ENCODE peak calls at places on chromosome 22, in nine cellular contexts. K, L, O, V, J, R, N, X and S are unnamed samples.

GRCh38 chr22:46085831-46086576 is 64.3 kb upstream of the PPARA start:
- DNase-seq in K (no peak), L (no peak), O (peak; percentile 70), V (peak; percentile 95), J (peak; percentile 95), R (no peak), N (peak; percentile 90), X (no peak), S (no peak)

GRCh38 chr22:45582236-45582954 is 79.7 kb downstream of the FBLN1 start:
- DNase-seq in K (no peak), L (no peak), O (no peak), V (no peak), J (peak; percentile 30), R (no peak), N (no peak), X (no peak), S (no peak)

GRCh38 chr22:42863349-42863911 is 6.4 kb upstream of the ARFGAP3 start:
- DNase-seq in K (no peak), L (peak; percentile 46), O (peak; percentile 45), V (peak; percentile 58), J (no peak), R (no peak), N (peak; percentile 72), X (no peak), S (no peak)

GRCh38 chr22:41603873-41604332 is 14.3 kb upstream of the PMM1 start:
- DNase-seq in K (no peak), L (peak; percentile 79), O (no peak), V (no peak), J (peak; percentile 8), R (no peak), N (no peak), X (no peak), S (no peak)

GRCh38 chr22:47740109-47740805 is 977.8 kb downstream of the TBC1D22A start:
- DNase-seq in K (no peak), L (no peak), O (no peak), V (no peak), J (peak; percentile 28), R (no peak), N (no peak), X (no peak), S (no peak)

GRCh38 chr22:20244744-20245576 is 23.2 kb downstream of the RTN4R start:
- DNase-seq in K (no peak), L (peak; percentile 78), O (no peak), V (no peak), J (no peak), R (no peak), N (no peak), X (no peak), S (no peak)

GRCh38 chr22:45888221-45889092 is 88.5 kb downstream of the WNT7B start:
- DNase-seq in K (no peak), L (no peak), O (no peak), V (no peak), J (peak; percentile 61), R (no peak), N (no peak), X (no peak), S (no peak)

GRCh38 chr22:45937960-45938359 is 39.0 kb downstream of the WNT7B start:
- DNase-seq in K (no peak), L (no peak), O (no peak), V (no peak), J (no peak), R (no peak), N (no peak), X (no peak), S (no peak)

GRCh38 chr22:49561976-49562375 is 265.7 kb downstream of the BRD1 start:
- DNase-seq in K (no peak), L (no peak), O (no peak), V (no peak), J (no peak), R (no peak), N (no peak), X (no peak), S (no peak)

GRCh38 chr22:38239101-38239761 is 33.6 kb downstream of the TMEM184B start:
- DNase-seq in K (no peak), L (no peak), O (peak; percentile 93), V (peak; percentile 94), J (no peak), R (no peak), N (peak; percentile 93), X (no peak), S (no peak)

GRCh38 chr22:19844423-19845368 is 10.0 kb downstream of the GNB1L start:
- DNase-seq in K (no peak), L (peak; percentile 46), O (peak; percentile 87), V (peak; percentile 22), J (peak; percentile 88), R (no peak), N (peak; percentile 15), X (peak; percentile 60), S (no peak)

GRCh38 chr22:43860831-43861230 is 1.5 kb downstream of the SULT4A1 start:
- DNase-seq in K (no peak), L (no peak), O (no peak), V (no peak), J (peak; percentile 33), R (no peak), N (no peak), X (no peak), S (no peak)